ENCODE peak calls at places on chromosomes 3 and 15, in ten cellular contexts. One of them, this sample, is unnamed.
A peak's percentile ranks its signal among the peaks of the same experiment; 100 is the strongest.

GRCh38 chr3:177210744-177211502 is 13.6 kb upstream of the TBL1XR1 start:
- DNase-seq in psoas muscle: no peak
- DNase-seq in GM10248: no peak
- DNase-seq in hepatocyte: no peak
- DNase-seq in AG09309: no peak
- DNase-seq in fibroblast of lung: no peak
- DNase-seq in A549: no peak
- DNase-seq in endothelial cell of umbilical vein: no peak
- DNase-seq in adrenal gland: no peak
- DNase-seq in CD8-positive, alpha-beta T cell: no peak
- DNase-seq in this sample: no peak

GRCh38 chr15:84901540-84901939 is 17.1 kb downstream of the SLC28A1 start:
- DNase-seq in hepatocyte: no peak
- DNase-seq in endothelial cell of umbilical vein: no peak
- DNase-seq in GM10248: no peak
- DNase-seq in psoas muscle: no peak
- DNase-seq in AG09309: no peak
- DNase-seq in adrenal gland: no peak
- DNase-seq in A549: no peak
- DNase-seq in fibroblast of lung: no peak
- DNase-seq in CD8-positive, alpha-beta T cell: no peak
- DNase-seq in this sample: no peak

GRCh38 chr3:128481438-128481942 is 11.5 kb downstream of the GATA2 start:
- DNase-seq in psoas muscle: peak; percentile 60
- DNase-seq in adrenal gland: no peak
- DNase-seq in GM10248: no peak
- DNase-seq in A549: no peak
- DNase-seq in AG09309: no peak
- DNase-seq in hepatocyte: no peak
- DNase-seq in CD8-positive, alpha-beta T cell: no peak
- DNase-seq in endothelial cell of umbilical vein: peak; percentile 53
- DNase-seq in fibroblast of lung: no peak
- DNase-seq in this sample: no peak

GRCh38 chr15:82317091-82317489 is 32.2 kb downstream of the GOLGA6L10 start:
- DNase-seq in adrenal gland: no peak
- DNase-seq in psoas muscle: no peak
- DNase-seq in endothelial cell of umbilical vein: no peak
- DNase-seq in hepatocyte: no peak
- DNase-seq in AG09309: no peak
- DNase-seq in GM10248: no peak
- DNase-seq in CD8-positive, alpha-beta T cell: no peak
- DNase-seq in A549: no peak
- DNase-seq in fibroblast of lung: no peak
- DNase-seq in this sample: no peak

GRCh38 chr3:50246517-50246954 is 10.5 kb downstream of the GNAI2 start:
- DNase-seq in CD8-positive, alpha-beta T cell: peak; percentile 61
- DNase-seq in AG09309: peak; percentile 87
- DNase-seq in adrenal gland: peak; percentile 53
- DNase-seq in GM10248: peak; percentile 78
- DNase-seq in endothelial cell of umbilical vein: peak; percentile 78
- DNase-seq in hepatocyte: peak; percentile 83
- DNase-seq in A549: peak; percentile 57
- DNase-seq in psoas muscle: peak; percentile 51
- DNase-seq in fibroblast of lung: peak; percentile 76
- DNase-seq in this sample: peak; percentile 95

GRCh38 chr3:122502139-122502538 is 12.6 kb downstream of the KPNA1 start:
- DNase-seq in endothelial cell of umbilical vein: no peak
- DNase-seq in A549: no peak
- DNase-seq in GM10248: no peak
- DNase-seq in AG09309: no peak
- DNase-seq in adrenal gland: no peak
- DNase-seq in fibroblast of lung: no peak
- DNase-seq in CD8-positive, alpha-beta T cell: no peak
- DNase-seq in psoas muscle: no peak
- DNase-seq in hepatocyte: no peak
- DNase-seq in this sample: no peak

GRCh38 chr3:2420919-2421318 is 322.3 kb downstream of the CNTN4 start:
- DNase-seq in psoas muscle: no peak
- DNase-seq in A549: no peak
- DNase-seq in AG09309: no peak
- DNase-seq in CD8-positive, alpha-beta T cell: no peak
- DNase-seq in endothelial cell of umbilical vein: no peak
- DNase-seq in adrenal gland: no peak
- DNase-seq in GM10248: no peak
- DNase-seq in hepatocyte: peak; percentile 8
- DNase-seq in fibroblast of lung: no peak
- DNase-seq in this sample: no peak

GRCh38 chr15:35693286-35693685 is 147.3 kb upstream of the DPH6 start:
- DNase-seq in CD8-positive, alpha-beta T cell: no peak
- DNase-seq in AG09309: no peak
- DNase-seq in psoas muscle: no peak
- DNase-seq in A549: no peak
- DNase-seq in adrenal gland: no peak
- DNase-seq in fibroblast of lung: peak; percentile 25
- DNase-seq in GM10248: no peak
- DNase-seq in endothelial cell of umbilical vein: peak; percentile 34
- DNase-seq in hepatocyte: no peak
- DNase-seq in this sample: no peak

GRCh38 chr15:81962438-81962837 is 83.4 kb downstream of the MEX3B start:
- DNase-seq in CD8-positive, alpha-beta T cell: no peak
- DNase-seq in psoas muscle: no peak
- DNase-seq in AG09309: no peak
- DNase-seq in GM10248: no peak
- DNase-seq in endothelial cell of umbilical vein: no peak
- DNase-seq in hepatocyte: no peak
- DNase-seq in adrenal gland: no peak
- DNase-seq in A549: no peak
- DNase-seq in fibroblast of lung: no peak
- DNase-seq in this sample: no peak

GRCh38 chr15:69304176-69304533 is 5.4 kb downstream of the PAQR5 start:
- DNase-seq in endothelial cell of umbilical vein: no peak
- DNase-seq in fibroblast of lung: peak; percentile 88
- DNase-seq in psoas muscle: no peak
- DNase-seq in GM10248: no peak
- DNase-seq in A549: peak; percentile 92
- DNase-seq in AG09309: peak; percentile 80
- DNase-seq in CD8-positive, alpha-beta T cell: no peak
- DNase-seq in adrenal gland: peak; percentile 87
- DNase-seq in hepatocyte: peak; percentile 67
- DNase-seq in this sample: peak; percentile 62

GRCh38 chr15:69302929-69303328 is 4.2 kb downstream of the PAQR5 start:
- DNase-seq in adrenal gland: no peak
- DNase-seq in GM10248: no peak
- DNase-seq in AG09309: no peak
- DNase-seq in endothelial cell of umbilical vein: no peak
- DNase-seq in hepatocyte: no peak
- DNase-seq in CD8-positive, alpha-beta T cell: no peak
- DNase-seq in psoas muscle: no peak
- DNase-seq in A549: no peak
- DNase-seq in fibroblast of lung: no peak
- DNase-seq in this sample: no peak

GRCh38 chr15:69305933-69306568 is 7.3 kb downstream of the PAQR5 start:
- DNase-seq in endothelial cell of umbilical vein: no peak
- DNase-seq in GM10248: no peak
- DNase-seq in psoas muscle: no peak
- DNase-seq in AG09309: no peak
- DNase-seq in adrenal gland: no peak
- DNase-seq in A549: peak; percentile 71
- DNase-seq in CD8-positive, alpha-beta T cell: no peak
- DNase-seq in hepatocyte: no peak
- DNase-seq in fibroblast of lung: no peak
- DNase-seq in this sample: no peak

GRCh38 chr15:69305204-69305931 is 6.7 kb downstream of the PAQR5 start:
- DNase-seq in fibroblast of lung: peak; percentile 90
- DNase-seq in A549: peak; percentile 98
- DNase-seq in hepatocyte: peak; percentile 60
- DNase-seq in AG09309: peak; percentile 69
- DNase-seq in CD8-positive, alpha-beta T cell: no peak
- DNase-seq in endothelial cell of umbilical vein: peak; percentile 50
- DNase-seq in adrenal gland: peak; percentile 93
- DNase-seq in psoas muscle: peak; percentile 29
- DNase-seq in GM10248: no peak
- DNase-seq in this sample: no peak

DNA sequence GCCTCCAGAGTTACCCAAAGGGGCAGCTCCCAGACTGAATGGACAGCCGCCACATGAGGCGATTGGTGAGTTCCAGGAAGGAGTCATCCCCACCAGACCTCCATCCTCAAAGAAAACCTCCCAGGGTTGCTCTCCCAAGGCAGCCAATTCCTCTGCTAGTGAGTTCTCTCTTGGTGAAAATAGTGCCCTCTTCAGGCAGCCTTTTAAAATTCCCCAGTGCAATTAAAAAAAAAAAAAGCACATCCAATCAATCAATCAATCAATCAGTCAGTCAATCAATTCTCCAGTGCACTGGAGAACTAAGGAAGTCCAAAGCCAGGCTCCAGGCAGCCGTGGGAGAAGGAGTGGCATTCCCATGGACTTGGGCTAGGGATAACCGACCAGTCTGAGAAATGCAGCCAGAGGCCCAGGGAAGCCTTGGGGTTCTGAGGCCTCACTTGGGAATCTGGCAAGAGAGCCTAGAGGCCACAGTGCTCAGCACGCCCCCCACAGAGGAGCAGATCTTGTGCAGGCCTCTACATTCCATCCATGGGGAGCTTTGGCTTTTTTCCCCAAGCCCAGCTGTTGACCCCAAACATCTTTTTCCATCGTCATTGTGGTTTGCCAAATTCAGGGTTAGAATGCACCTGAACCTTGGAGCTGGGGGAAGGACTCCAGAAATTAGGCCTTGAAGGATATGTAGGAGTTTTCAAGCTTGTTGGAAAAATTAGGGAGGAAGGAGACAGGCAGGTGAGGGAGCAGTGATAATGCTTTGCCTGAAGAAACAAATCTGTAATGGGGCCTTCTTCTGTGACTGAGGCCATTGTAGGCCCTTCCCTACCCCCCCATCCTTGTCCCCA is 4.8 kb downstream of the PAQR5 start:
- DNase-seq in A549: peak; percentile 48
- DNase-seq in AG09309: no peak
- DNase-seq in adrenal gland: no peak
- DNase-seq in endothelial cell of umbilical vein: no peak
- DNase-seq in CD8-positive, alpha-beta T cell: no peak
- DNase-seq in hepatocyte: no peak
- DNase-seq in fibroblast of lung: peak; percentile 51
- DNase-seq in psoas muscle: no peak
- DNase-seq in GM10248: no peak
- DNase-seq in this sample: no peak
- TF ChIP-seq CTCF in A549: peak; percentile 55
- TF ChIP-seq CTCF in AG09309: peak; percentile 11
- TF ChIP-seq CTCF in adrenal gland: no peak
- TF ChIP-seq CTCF in endothelial cell of umbilical vein: no peak
- TF ChIP-seq CTCF in CD8-positive, alpha-beta T cell: no peak
- TF ChIP-seq CTCF in hepatocyte: peak; percentile 8
- TF ChIP-seq CTCF in fibroblast of lung: no peak
- TF ChIP-seq CTCF in psoas muscle: no peak
- TF ChIP-seq CTCF in GM10248: no peak
- TF ChIP-seq CTCF in this sample: peak; percentile 46

DNA sequence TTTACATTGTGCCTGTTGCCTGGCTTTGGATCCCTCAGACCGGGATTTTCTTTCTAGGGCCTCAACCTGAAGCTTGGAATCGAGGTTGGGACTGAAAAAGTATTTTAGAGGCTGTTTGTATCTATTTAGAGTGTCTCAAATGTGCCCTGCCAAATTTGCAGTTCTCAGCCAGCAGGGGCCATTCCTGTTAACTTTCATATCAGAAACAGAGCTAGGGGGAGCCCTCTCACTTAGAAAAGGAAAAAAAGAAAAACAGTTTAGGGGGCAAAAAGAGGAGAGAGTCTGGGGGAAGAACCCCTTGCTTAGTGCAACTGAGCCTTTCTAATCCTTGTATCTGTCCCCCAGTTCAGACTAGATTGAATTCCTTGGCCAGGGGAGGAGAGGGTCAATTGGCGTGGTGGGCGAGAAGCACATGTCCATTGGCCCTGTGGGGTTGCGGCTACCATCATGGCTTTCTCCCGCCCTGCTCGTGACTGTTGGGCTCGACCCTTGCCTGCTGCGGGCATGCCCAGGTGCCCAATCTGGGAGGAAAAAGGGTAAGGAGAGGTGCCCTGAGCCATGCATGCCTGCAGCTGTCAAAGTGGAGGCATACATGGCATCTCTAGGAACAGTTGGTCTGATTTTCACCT is 101.6 kb downstream of the CFAP44 start:
- DNase-seq in adrenal gland: no peak
- DNase-seq in psoas muscle: no peak
- DNase-seq in fibroblast of lung: no peak
- DNase-seq in endothelial cell of umbilical vein: no peak
- DNase-seq in A549: no peak
- DNase-seq in hepatocyte: no peak
- DNase-seq in CD8-positive, alpha-beta T cell: no peak
- DNase-seq in GM10248: no peak
- DNase-seq in AG09309: no peak
- DNase-seq in this sample: no peak
- TF ChIP-seq CTCF in adrenal gland: no peak
- TF ChIP-seq CTCF in psoas muscle: no peak
- TF ChIP-seq CTCF in fibroblast of lung: no peak
- TF ChIP-seq CTCF in endothelial cell of umbilical vein: peak; percentile 7
- TF ChIP-seq CTCF in A549: peak; percentile 24
- TF ChIP-seq CTCF in hepatocyte: no peak
- TF ChIP-seq CTCF in CD8-positive, alpha-beta T cell: no peak
- TF ChIP-seq CTCF in GM10248: no peak
- TF ChIP-seq CTCF in AG09309: peak; percentile 14
- TF ChIP-seq CTCF in this sample: peak; percentile 50

DNA sequence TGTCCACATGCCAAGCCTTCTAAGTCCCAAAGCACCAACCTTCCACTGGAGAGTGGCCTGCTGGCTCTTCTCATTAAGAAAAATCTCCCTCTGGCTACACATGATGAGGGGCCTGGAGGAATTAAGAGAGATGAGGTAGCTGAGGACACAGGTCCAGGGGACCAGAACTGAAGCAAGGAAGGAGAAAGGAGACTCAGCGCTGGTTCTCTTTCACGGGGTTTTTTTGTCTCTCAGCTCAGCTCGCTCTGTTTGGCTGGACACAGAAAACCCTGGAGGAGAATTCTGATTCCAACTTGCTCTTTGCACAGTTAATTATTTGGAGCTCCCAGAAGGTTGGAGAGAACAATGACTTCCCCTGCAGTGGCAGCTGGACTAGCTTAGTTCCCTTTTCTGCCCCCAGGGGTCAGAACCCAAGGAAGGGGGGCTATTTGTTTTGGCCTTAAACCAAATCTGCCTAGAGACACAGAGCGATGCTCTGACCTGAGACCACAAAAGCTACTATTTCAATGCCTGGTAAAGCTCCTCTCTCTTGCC is 507.6 kb downstream of the FHIT start:
- DNase-seq in endothelial cell of umbilical vein: no peak
- DNase-seq in fibroblast of lung: peak; percentile 20
- DNase-seq in hepatocyte: no peak
- DNase-seq in adrenal gland: no peak
- DNase-seq in GM10248: no peak
- DNase-seq in AG09309: no peak
- DNase-seq in A549: no peak
- DNase-seq in psoas muscle: no peak
- DNase-seq in CD8-positive, alpha-beta T cell: no peak
- DNase-seq in this sample: no peak
- TF ChIP-seq CTCF in endothelial cell of umbilical vein: no peak
- TF ChIP-seq CTCF in fibroblast of lung: no peak
- TF ChIP-seq CTCF in hepatocyte: no peak
- TF ChIP-seq CTCF in adrenal gland: no peak
- TF ChIP-seq CTCF in GM10248: no peak
- TF ChIP-seq CTCF in AG09309: no peak
- TF ChIP-seq CTCF in A549: no peak
- TF ChIP-seq CTCF in psoas muscle: no peak
- TF ChIP-seq CTCF in CD8-positive, alpha-beta T cell: no peak
- TF ChIP-seq CTCF in this sample: no peak

GRCh38 chr3:194339356-194339755 is 11.8 kb downstream of the CPN2 start:
- DNase-seq in CD8-positive, alpha-beta T cell: no peak
- DNase-seq in A549: no peak
- DNase-seq in GM10248: no peak
- DNase-seq in psoas muscle: no peak
- DNase-seq in endothelial cell of umbilical vein: no peak
- DNase-seq in AG09309: no peak
- DNase-seq in fibroblast of lung: no peak
- DNase-seq in hepatocyte: no peak
- DNase-seq in adrenal gland: no peak
- DNase-seq in this sample: no peak
- TF ChIP-seq CTCF in CD8-positive, alpha-beta T cell: no peak
- TF ChIP-seq CTCF in A549: no peak
- TF ChIP-seq CTCF in GM10248: no peak
- TF ChIP-seq CTCF in psoas muscle: no peak
- TF ChIP-seq CTCF in endothelial cell of umbilical vein: no peak
- TF ChIP-seq CTCF in AG09309: no peak
- TF ChIP-seq CTCF in fibroblast of lung: no peak
- TF ChIP-seq CTCF in hepatocyte: peak; percentile 29
- TF ChIP-seq CTCF in adrenal gland: no peak
- TF ChIP-seq CTCF in this sample: peak; percentile 41

This sample was measured in foreskin keratinocyte.